ENCODE peak calls at places on chromosomes 3 and 15, in four cellular contexts. One of them, this sample, is unnamed.

GRCh38 chr15:67548532-67548852 is 6.0 kb downstream of the MAP2K5 start:
- DNase-seq in activated T-cell treated with anti-CD3 and anti-CD28 coated beads, Interleukin-2, amount 50 U/mL, for 48 hours: no peak
- DNase-seq in pulmonary artery endothelial cell: no peak
- DNase-seq in right cardiac atrium: no peak
- DNase-seq in this sample: no peak

GRCh38 chr15:65368300-65368617 is 9.5 kb downstream of the IGDCC3 start:
- DNase-seq in right cardiac atrium: peak
- DNase-seq in activated T-cell treated with anti-CD3 and anti-CD28 coated beads, Interleukin-2, amount 50 U/mL, for 48 hours: no peak
- DNase-seq in pulmonary artery endothelial cell: no peak
- DNase-seq in this sample: no peak

GRCh38 chr3:156382458-156383346 is 172.2 kb downstream of the SSR3 start:
- DNase-seq in pulmonary artery endothelial cell: peak
- DNase-seq in activated T-cell treated with anti-CD3 and anti-CD28 coated beads, Interleukin-2, amount 50 U/mL, for 48 hours: peak
- DNase-seq in right cardiac atrium: no peak
- DNase-seq in this sample: peak

GRCh38 chr3:113186566-113186965 is 24.8 kb upstream of the BOC start:
- DNase-seq in right cardiac atrium: no peak
- DNase-seq in activated T-cell treated with anti-CD3 and anti-CD28 coated beads, Interleukin-2, amount 50 U/mL, for 48 hours: no peak
- DNase-seq in pulmonary artery endothelial cell: no peak
- DNase-seq in this sample: no peak

GRCh38 chr15:89335289-89336041 is 841 bp upstream of the POLG start:
- DNase-seq in activated T-cell treated with anti-CD3 and anti-CD28 coated beads, Interleukin-2, amount 50 U/mL, for 48 hours: no peak
- DNase-seq in right cardiac atrium: peak
- DNase-seq in pulmonary artery endothelial cell: no peak
- DNase-seq in this sample: no peak

GRCh38 chr15:52368402-52368801 is 72.8 kb upstream of the MYO5C start:
- DNase-seq in activated T-cell treated with anti-CD3 and anti-CD28 coated beads, Interleukin-2, amount 50 U/mL, for 48 hours: no peak
- DNase-seq in pulmonary artery endothelial cell: no peak
- DNase-seq in right cardiac atrium: no peak
- DNase-seq in this sample: no peak

GRCh38 chr15:81950841-81951414 is 94.9 kb downstream of the MEX3B start:
- DNase-seq in activated T-cell treated with anti-CD3 and anti-CD28 coated beads, Interleukin-2, amount 50 U/mL, for 48 hours: no peak
- DNase-seq in right cardiac atrium: no peak
- DNase-seq in pulmonary artery endothelial cell: no peak
- DNase-seq in this sample: peak

GRCh38 chr3:73685061-73685460 is 60.3 kb upstream of the PDZRN3 start:
- DNase-seq in activated T-cell treated with anti-CD3 and anti-CD28 coated beads, Interleukin-2, amount 50 U/mL, for 48 hours: no peak
- DNase-seq in right cardiac atrium: no peak
- DNase-seq in pulmonary artery endothelial cell: no peak
- DNase-seq in this sample: no peak

GRCh38 chr3:94184781-94185180 is 121.9 kb downstream of the NSUN3 start:
- DNase-seq in right cardiac atrium: no peak
- DNase-seq in pulmonary artery endothelial cell: no peak
- DNase-seq in activated T-cell treated with anti-CD3 and anti-CD28 coated beads, Interleukin-2, amount 50 U/mL, for 48 hours: no peak
- DNase-seq in this sample: peak

GRCh38 chr3:13073976-13074375 is 747 bp upstream of the IQSEC1 start:
- DNase-seq in pulmonary artery endothelial cell: no peak
- DNase-seq in right cardiac atrium: peak
- DNase-seq in activated T-cell treated with anti-CD3 and anti-CD28 coated beads, Interleukin-2, amount 50 U/mL, for 48 hours: no peak
- DNase-seq in this sample: no peak

GRCh38 chr15:48582472-48583235 is 62.9 kb downstream of the FBN1 start:
- DNase-seq in activated T-cell treated with anti-CD3 and anti-CD28 coated beads, Interleukin-2, amount 50 U/mL, for 48 hours: no peak
- DNase-seq in right cardiac atrium: peak
- DNase-seq in pulmonary artery endothelial cell: no peak
- DNase-seq in this sample: peak

GRCh38 chr3:138867996-138868395 is 33.3 kb upstream of the PIK3CB start:
- DNase-seq in right cardiac atrium: no peak
- DNase-seq in pulmonary artery endothelial cell: no peak
- DNase-seq in activated T-cell treated with anti-CD3 and anti-CD28 coated beads, Interleukin-2, amount 50 U/mL, for 48 hours: no peak
- DNase-seq in this sample: no peak

GRCh38 chr15:40942337-40942854 is 10.9 kb upstream of the CHAC1 start:
- DNase-seq in right cardiac atrium: no peak
- DNase-seq in pulmonary artery endothelial cell: no peak
- DNase-seq in activated T-cell treated with anti-CD3 and anti-CD28 coated beads, Interleukin-2, amount 50 U/mL, for 48 hours: no peak
- DNase-seq in this sample: no peak

GRCh38 chr3:121943434-121943833 is 49.2 kb downstream of the SLC15A2 start:
- DNase-seq in right cardiac atrium: no peak
- DNase-seq in pulmonary artery endothelial cell: no peak
- DNase-seq in activated T-cell treated with anti-CD3 and anti-CD28 coated beads, Interleukin-2, amount 50 U/mL, for 48 hours: no peak
- DNase-seq in this sample: no peak

GRCh38 chr15:50425219-50425618 is 1.0 kb downstream of the USP8 start:
- DNase-seq in right cardiac atrium: no peak
- DNase-seq in activated T-cell treated with anti-CD3 and anti-CD28 coated beads, Interleukin-2, amount 50 U/mL, for 48 hours: no peak
- DNase-seq in pulmonary artery endothelial cell: no peak
- DNase-seq in this sample: no peak

GRCh38 chr3:56838441-56838840 is 36.7 kb upstream of the ARHGEF3 start:
- DNase-seq in pulmonary artery endothelial cell: no peak
- DNase-seq in right cardiac atrium: no peak
- DNase-seq in activated T-cell treated with anti-CD3 and anti-CD28 coated beads, Interleukin-2, amount 50 U/mL, for 48 hours: no peak
- DNase-seq in this sample: no peak

GRCh38 chr15:65655026-65655425 is 33.3 kb downstream of the SLC24A1 start:
- DNase-seq in activated T-cell treated with anti-CD3 and anti-CD28 coated beads, Interleukin-2, amount 50 U/mL, for 48 hours: no peak
- DNase-seq in right cardiac atrium: no peak
- DNase-seq in pulmonary artery endothelial cell: no peak
- DNase-seq in this sample: peak

GRCh38 chr3:175163686-175164085 is 304.6 kb downstream of the NAALADL2 start:
- DNase-seq in activated T-cell treated with anti-CD3 and anti-CD28 coated beads, Interleukin-2, amount 50 U/mL, for 48 hours: no peak
- DNase-seq in pulmonary artery endothelial cell: no peak
- DNase-seq in right cardiac atrium: no peak
- DNase-seq in this sample: no peak

GRCh38 chr3:134610455-134611385 is 40.1 kb downstream of the KY start:
- DNase-seq in right cardiac atrium: no peak
- DNase-seq in pulmonary artery endothelial cell: no peak
- DNase-seq in activated T-cell treated with anti-CD3 and anti-CD28 coated beads, Interleukin-2, amount 50 U/mL, for 48 hours: no peak
- DNase-seq in this sample: no peak

GRCh38 chr3:182585532-182586150 is 207.7 kb upstream of the ATP11B start:
- DNase-seq in pulmonary artery endothelial cell: no peak
- DNase-seq in activated T-cell treated with anti-CD3 and anti-CD28 coated beads, Interleukin-2, amount 50 U/mL, for 48 hours: no peak
- DNase-seq in right cardiac atrium: no peak
- DNase-seq in this sample: no peak

GRCh38 chr3:72768976-72769375 is 79.3 kb downstream of the SHQ1 start:
- DNase-seq in activated T-cell treated with anti-CD3 and anti-CD28 coated beads, Interleukin-2, amount 50 U/mL, for 48 hours: no peak
- DNase-seq in right cardiac atrium: no peak
- DNase-seq in pulmonary artery endothelial cell: no peak
- DNase-seq in this sample: no peak

This sample was measured in IMR-90.